ENCODE peak calls at places on chromosomes 12 and 14, in ten cellular contexts. One of them, this sample, is unnamed.

GRCh38 chr12:121620328-121620891 is 5.9 kb upstream of the ORAI1 start:
- DNase-seq in BE2C: no peak
- DNase-seq in iPS DF 6.9: no peak
- DNase-seq in astrocyte of the spinal cord: no peak
- DNase-seq in body of pancreas: no peak
- DNase-seq in lung: no peak
- DNase-seq in lower leg skin: no peak
- DNase-seq in breast epithelium: no peak
- DNase-seq in AG10803: no peak
- DNase-seq in suprapubic skin: no peak
- DNase-seq in this sample: no peak

GRCh38 chr12:121158085-121158484 is 25.4 kb downstream of the P2RX7 start:
- DNase-seq in lower leg skin: no peak
- DNase-seq in breast epithelium: no peak
- DNase-seq in astrocyte of the spinal cord: no peak
- DNase-seq in lung: no peak
- DNase-seq in AG10803: no peak
- DNase-seq in iPS DF 6.9: no peak
- DNase-seq in BE2C: no peak
- DNase-seq in suprapubic skin: no peak
- DNase-seq in body of pancreas: no peak
- DNase-seq in this sample: no peak

GRCh38 chr14:70663707-70664179 is 22.0 kb downstream of the TTC9 start:
- DNase-seq in lung: no peak
- DNase-seq in suprapubic skin: no peak
- DNase-seq in astrocyte of the spinal cord: no peak
- DNase-seq in iPS DF 6.9: no peak
- DNase-seq in lower leg skin: no peak
- DNase-seq in body of pancreas: peak
- DNase-seq in AG10803: peak
- DNase-seq in breast epithelium: no peak
- DNase-seq in BE2C: no peak
- DNase-seq in this sample: no peak

GRCh38 chr12:51905507-51906438 is 1.5 kb upstream of the ACVRL1 start:
- DNase-seq in suprapubic skin: peak
- DNase-seq in breast epithelium: no peak
- DNase-seq in lung: peak
- DNase-seq in BE2C: peak
- DNase-seq in lower leg skin: peak
- DNase-seq in body of pancreas: peak
- DNase-seq in AG10803: peak
- DNase-seq in astrocyte of the spinal cord: no peak
- DNase-seq in iPS DF 6.9: no peak
- DNase-seq in this sample: no peak

GRCh38 chr14:22477569-22478194 is 111.3 kb downstream of the DAD1 start:
- DNase-seq in lung: no peak
- DNase-seq in BE2C: no peak
- DNase-seq in body of pancreas: no peak
- DNase-seq in iPS DF 6.9: no peak
- DNase-seq in breast epithelium: no peak
- DNase-seq in AG10803: no peak
- DNase-seq in suprapubic skin: no peak
- DNase-seq in lower leg skin: no peak
- DNase-seq in astrocyte of the spinal cord: no peak
- DNase-seq in this sample: no peak

GRCh38 chr14:51087024-51087423 is 7.9 kb downstream of the TRIM9 start:
- DNase-seq in lower leg skin: no peak
- DNase-seq in astrocyte of the spinal cord: no peak
- DNase-seq in suprapubic skin: no peak
- DNase-seq in breast epithelium: no peak
- DNase-seq in AG10803: no peak
- DNase-seq in lung: no peak
- DNase-seq in body of pancreas: no peak
- DNase-seq in BE2C: peak
- DNase-seq in iPS DF 6.9: no peak
- DNase-seq in this sample: no peak

GRCh38 chr12:121400332-121401139 is 618 bp downstream of the RNF34 start:
- DNase-seq in astrocyte of the spinal cord: peak
- DNase-seq in lower leg skin: peak
- DNase-seq in lung: peak
- DNase-seq in iPS DF 6.9: peak
- DNase-seq in BE2C: peak
- DNase-seq in breast epithelium: no peak
- DNase-seq in body of pancreas: no peak
- DNase-seq in AG10803: peak
- DNase-seq in suprapubic skin: peak
- DNase-seq in this sample: no peak

GRCh38 chr14:51716610-51717009 is 64.9 kb downstream of the FRMD6 start:
- DNase-seq in breast epithelium: no peak
- DNase-seq in suprapubic skin: no peak
- DNase-seq in BE2C: no peak
- DNase-seq in lower leg skin: no peak
- DNase-seq in iPS DF 6.9: no peak
- DNase-seq in astrocyte of the spinal cord: no peak
- DNase-seq in body of pancreas: no peak
- DNase-seq in AG10803: peak
- DNase-seq in lung: no peak
- DNase-seq in this sample: peak

GRCh38 chr14:104665663-104666522 is 23.5 kb upstream of the INF2 start:
- DNase-seq in lung: no peak
- DNase-seq in lower leg skin: no peak
- DNase-seq in breast epithelium: no peak
- DNase-seq in iPS DF 6.9: no peak
- DNase-seq in AG10803: no peak
- DNase-seq in body of pancreas: peak
- DNase-seq in suprapubic skin: no peak
- DNase-seq in astrocyte of the spinal cord: no peak
- DNase-seq in BE2C: no peak
- DNase-seq in this sample: no peak

DNA sequence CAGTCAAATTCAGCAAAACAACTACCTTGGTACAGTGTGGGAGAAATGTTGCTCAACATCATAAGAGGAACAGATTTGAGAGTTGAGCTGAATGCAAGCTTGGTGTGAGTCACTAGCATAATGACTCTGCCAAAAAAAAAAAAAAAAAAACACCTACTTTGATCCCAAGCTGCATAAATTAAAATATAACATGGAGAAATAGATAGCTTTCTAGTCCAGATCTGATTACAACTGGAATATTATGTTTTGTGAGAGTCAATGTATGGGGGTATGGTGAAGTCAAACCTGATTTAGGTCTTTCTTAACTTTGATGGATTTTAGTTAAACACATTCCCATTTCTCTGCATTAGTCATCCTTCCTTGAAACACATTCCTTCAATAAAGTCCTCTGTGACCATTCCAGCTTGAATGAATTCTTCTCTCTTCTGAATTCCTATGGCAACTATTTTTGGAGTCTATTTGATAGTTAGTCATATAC is 188.1 kb downstream of the SLC5A8 start:
- DNase-seq in BE2C: no peak
- DNase-seq in iPS DF 6.9: no peak
- DNase-seq in astrocyte of the spinal cord: peak
- DNase-seq in lower leg skin: no peak
- DNase-seq in AG10803: peak
- DNase-seq in breast epithelium: no peak
- DNase-seq in suprapubic skin: no peak
- DNase-seq in body of pancreas: no peak
- DNase-seq in lung: no peak
- DNase-seq in this sample: peak
- H3K4me3 ChIP-seq in BE2C: no peak
- H3K4me3 ChIP-seq in iPS DF 6.9: no peak
- H3K4me3 ChIP-seq in astrocyte of the spinal cord: no peak
- H3K4me3 ChIP-seq in lower leg skin: no peak
- H3K4me3 ChIP-seq in AG10803: no peak
- H3K4me3 ChIP-seq in breast epithelium: no peak
- H3K4me3 ChIP-seq in suprapubic skin: no peak
- H3K4me3 ChIP-seq in body of pancreas: no peak
- H3K4me3 ChIP-seq in lung: no peak
- H3K4me3 ChIP-seq in this sample: no peak

DNA sequence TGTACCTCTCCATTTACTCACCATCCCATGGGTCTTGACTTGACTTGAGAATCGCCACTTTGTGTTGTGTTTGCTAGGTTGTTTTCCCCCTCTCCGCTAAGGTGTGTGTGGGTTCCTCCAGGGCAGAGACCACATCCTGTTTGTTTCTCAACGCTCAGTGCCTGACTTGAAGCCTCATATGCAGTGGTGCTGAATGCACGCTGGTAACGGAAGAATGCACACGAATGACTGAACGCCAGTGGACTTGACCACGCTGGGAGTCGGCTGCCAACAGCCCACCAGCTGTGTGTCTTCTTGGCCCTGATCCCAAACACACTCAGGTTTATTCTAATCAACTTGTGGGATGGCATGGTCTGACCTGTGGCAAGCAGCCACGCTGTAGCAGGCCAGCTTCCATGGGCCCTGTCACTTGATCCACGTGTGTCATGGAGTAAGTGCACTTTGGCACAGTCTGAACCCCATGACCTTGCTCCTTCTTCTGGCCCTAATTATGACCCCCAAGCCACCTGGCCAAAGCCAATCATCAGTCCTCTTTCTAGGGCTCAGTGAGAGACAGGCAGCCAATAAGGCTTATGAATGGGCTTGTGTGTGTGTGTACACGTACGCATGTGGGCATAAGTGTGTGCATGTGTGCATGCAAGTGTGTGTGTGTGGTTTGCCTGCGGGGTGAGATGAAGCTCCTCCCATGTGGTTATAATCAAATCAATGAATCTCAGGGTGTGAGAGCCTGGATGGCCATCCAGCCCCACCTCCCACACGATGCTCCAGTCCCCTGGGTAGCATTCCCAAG is 6.3 kb upstream of the TC2N start:
- DNase-seq in lung: no peak
- DNase-seq in astrocyte of the spinal cord: no peak
- DNase-seq in AG10803: no peak
- DNase-seq in breast epithelium: no peak
- DNase-seq in BE2C: no peak
- DNase-seq in iPS DF 6.9: no peak
- DNase-seq in body of pancreas: peak
- DNase-seq in lower leg skin: no peak
- DNase-seq in suprapubic skin: no peak
- DNase-seq in this sample: no peak
- H3K4me3 ChIP-seq in lung: no peak
- H3K4me3 ChIP-seq in astrocyte of the spinal cord: no peak
- H3K4me3 ChIP-seq in AG10803: no peak
- H3K4me3 ChIP-seq in breast epithelium: no peak
- H3K4me3 ChIP-seq in BE2C: no peak
- H3K4me3 ChIP-seq in iPS DF 6.9: no peak
- H3K4me3 ChIP-seq in body of pancreas: no peak
- H3K4me3 ChIP-seq in lower leg skin: no peak
- H3K4me3 ChIP-seq in suprapubic skin: no peak
- H3K4me3 ChIP-seq in this sample: no peak

GRCh38 chr12:550473-551260 is 90.9 kb downstream of the B4GALNT3 start:
- DNase-seq in AG10803: no peak
- DNase-seq in lung: no peak
- DNase-seq in lower leg skin: no peak
- DNase-seq in astrocyte of the spinal cord: no peak
- DNase-seq in BE2C: no peak
- DNase-seq in breast epithelium: peak
- DNase-seq in body of pancreas: no peak
- DNase-seq in suprapubic skin: no peak
- DNase-seq in iPS DF 6.9: no peak
- DNase-seq in this sample: no peak

GRCh38 chr12:556498-556897 is 96.8 kb downstream of the B4GALNT3 start:
- DNase-seq in body of pancreas: no peak
- DNase-seq in BE2C: no peak
- DNase-seq in breast epithelium: no peak
- DNase-seq in AG10803: no peak
- DNase-seq in suprapubic skin: no peak
- DNase-seq in lung: no peak
- DNase-seq in astrocyte of the spinal cord: no peak
- DNase-seq in lower leg skin: no peak
- DNase-seq in iPS DF 6.9: no peak
- DNase-seq in this sample: no peak

GRCh38 chr12:552466-552865 is 92.7 kb downstream of the B4GALNT3 start:
- DNase-seq in breast epithelium: no peak
- DNase-seq in suprapubic skin: no peak
- DNase-seq in lung: no peak
- DNase-seq in BE2C: no peak
- DNase-seq in body of pancreas: no peak
- DNase-seq in astrocyte of the spinal cord: no peak
- DNase-seq in iPS DF 6.9: no peak
- DNase-seq in AG10803: no peak
- DNase-seq in lower leg skin: no peak
- DNase-seq in this sample: no peak

GRCh38 chr12:554001-554285 is 94.2 kb downstream of the B4GALNT3 start:
- DNase-seq in astrocyte of the spinal cord: no peak
- DNase-seq in breast epithelium: no peak
- DNase-seq in lung: no peak
- DNase-seq in BE2C: no peak
- DNase-seq in body of pancreas: no peak
- DNase-seq in lower leg skin: no peak
- DNase-seq in suprapubic skin: no peak
- DNase-seq in AG10803: no peak
- DNase-seq in iPS DF 6.9: no peak
- DNase-seq in this sample: no peak

DNA sequence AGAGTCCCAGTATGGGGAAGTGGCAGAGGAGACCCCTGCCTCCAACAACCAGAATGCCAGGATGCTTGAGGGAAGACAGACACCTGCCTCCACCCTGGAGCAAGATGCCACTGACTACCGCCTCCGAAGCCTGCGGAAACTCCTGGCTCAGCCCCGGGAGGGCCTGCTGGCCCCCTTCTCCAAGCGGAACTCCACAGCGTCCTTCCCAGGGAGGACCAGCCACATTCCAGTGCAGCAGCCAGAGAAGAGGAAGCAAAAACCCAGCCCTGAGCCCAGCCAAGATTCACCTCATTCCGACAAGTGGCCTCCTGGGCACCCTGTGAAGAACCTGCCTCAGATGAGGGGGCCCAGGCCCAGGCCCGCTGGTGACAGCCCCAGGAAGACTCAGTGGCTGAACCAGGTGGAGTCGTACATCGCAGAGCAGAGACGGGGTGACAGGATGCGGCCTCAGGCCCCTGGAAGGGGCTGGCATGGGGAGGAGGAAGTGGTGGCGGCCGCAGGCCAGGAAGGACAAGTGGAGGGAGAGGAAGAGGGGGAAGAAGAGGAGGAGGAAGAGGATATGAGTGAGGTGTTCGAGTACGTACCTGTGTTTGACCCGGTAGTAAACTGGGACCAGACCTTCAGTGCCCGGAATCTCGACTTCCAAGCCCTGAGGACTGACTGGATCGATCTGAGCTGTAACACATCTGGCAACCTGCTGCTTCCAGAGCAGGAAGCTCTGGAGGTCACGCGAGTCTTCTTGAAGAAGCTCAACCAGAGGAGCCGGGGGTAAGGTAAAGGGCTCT is 93.7 kb downstream of the B4GALNT3 start:
- DNase-seq in iPS DF 6.9: no peak
- DNase-seq in AG10803: peak
- DNase-seq in BE2C: no peak
- DNase-seq in suprapubic skin: no peak
- DNase-seq in breast epithelium: no peak
- DNase-seq in lung: no peak
- DNase-seq in body of pancreas: no peak
- DNase-seq in astrocyte of the spinal cord: no peak
- DNase-seq in lower leg skin: no peak
- DNase-seq in this sample: no peak
- H3K4me3 ChIP-seq in iPS DF 6.9: no peak
- H3K4me3 ChIP-seq in AG10803: no peak
- H3K4me3 ChIP-seq in BE2C: no peak
- H3K4me3 ChIP-seq in suprapubic skin: no peak
- H3K4me3 ChIP-seq in breast epithelium: no peak
- H3K4me3 ChIP-seq in lung: no peak
- H3K4me3 ChIP-seq in body of pancreas: no peak
- H3K4me3 ChIP-seq in astrocyte of the spinal cord: no peak
- H3K4me3 ChIP-seq in lower leg skin: no peak
- H3K4me3 ChIP-seq in this sample: no peak

GRCh38 chr12:57242329-57242690 is 8.7 kb downstream of the STAC3 start:
- DNase-seq in iPS DF 6.9: no peak
- DNase-seq in astrocyte of the spinal cord: no peak
- DNase-seq in lung: no peak
- DNase-seq in AG10803: no peak
- DNase-seq in lower leg skin: no peak
- DNase-seq in suprapubic skin: peak
- DNase-seq in BE2C: no peak
- DNase-seq in breast epithelium: no peak
- DNase-seq in body of pancreas: peak
- DNase-seq in this sample: no peak
- H3K4me3 ChIP-seq in iPS DF 6.9: peak
- H3K4me3 ChIP-seq in astrocyte of the spinal cord: no peak
- H3K4me3 ChIP-seq in lung: no peak
- H3K4me3 ChIP-seq in AG10803: peak
- H3K4me3 ChIP-seq in lower leg skin: no peak
- H3K4me3 ChIP-seq in suprapubic skin: peak
- H3K4me3 ChIP-seq in BE2C: no peak
- H3K4me3 ChIP-seq in breast epithelium: peak
- H3K4me3 ChIP-seq in body of pancreas: no peak
- H3K4me3 ChIP-seq in this sample: no peak

This sample was measured in skeletal muscle cell.